ENCODE peak calls at places on chromosomes 13 and 19, in nine cellular contexts. T, P, Y, Q, N, O, J, M and B are unnamed samples.

GRCh38 chr19:31214086-31214485 is 135.2 kb downstream of the TSHZ3 start:
- DNase-seq in Q (peak), T (peak), P (peak), J (no peak), N (peak), O (no peak), Y (no peak), M (peak), B (peak)

GRCh38 chr13:79589605-79590511 is 108.9 kb downstream of the NDFIP2 start:
- DNase-seq in T (peak), Y (no peak), Q (peak), J (no peak), O (no peak), P (no peak), M (peak), N (no peak), B (peak)

GRCh38 chr13:111061338-111062045 is 53.6 kb upstream of the ARHGEF7 start:
- DNase-seq in J (no peak), Q (no peak), N (no peak), O (no peak), T (no peak), M (no peak), Y (no peak), P (no peak), B (no peak)

GRCh38 chr13:33110713-33111413 is 94.6 kb downstream of the KL start:
- DNase-seq in O (no peak), Y (no peak), P (no peak), T (no peak), Q (peak), J (peak), M (no peak), N (peak), B (no peak)

GRCh38 chr13:46682015-46682414 is 114.9 kb downstream of the ESD start:
- DNase-seq in T (no peak), Q (no peak), N (no peak), J (no peak), Y (no peak), M (no peak), O (no peak), P (no peak), B (no peak)

GRCh38 chr13:102742506-102742905 is 31.1 kb downstream of the TEX30 start:
- DNase-seq in J (no peak), M (no peak), Y (no peak), T (peak), P (no peak), N (no peak), O (no peak), Q (no peak), B (no peak)

GRCh38 chr19:46963093-46963734 is 56.4 kb upstream of the NPAS1 start:
- DNase-seq in M (no peak), J (no peak), Q (peak), O (no peak), P (no peak), N (peak), Y (no peak), T (no peak), B (peak)

GRCh38 chr13:103952183-103952582 is 886.0 kb upstream of the SLC10A2 start:
- DNase-seq in T (no peak), M (no peak), O (no peak), J (no peak), Q (peak), P (no peak), Y (no peak), N (no peak), B (peak)

GRCh38 chr13:38879278-38879677 is 111.4 kb downstream of the STOML3 start:
- DNase-seq in Y (no peak), N (no peak), M (no peak), Q (no peak), T (no peak), J (no peak), P (peak), O (no peak), B (no peak)

GRCh38 chr19:51552996-51553725 is 17.9 kb upstream of the ZNF175 start:
- DNase-seq in Q (peak), T (no peak), Y (peak), J (peak), N (peak), P (peak), M (peak), O (peak), B (peak)

GRCh38 chr19:43664008-43664407 is 6.0 kb downstream of the PLAUR start:
- DNase-seq in P (no peak), J (peak), Y (no peak), T (peak), M (no peak), N (no peak), O (no peak), Q (no peak), B (no peak)

GRCh38 chr13:49869514-49869913 is 66.6 kb downstream of the SPRYD7 start:
- DNase-seq in P (peak), M (no peak), N (peak), O (peak), Y (no peak), Q (peak), T (no peak), J (peak), B (peak)

GRCh38 chr13:36918246-36919060 is 1.6 kb downstream of the SMAD9 start:
- DNase-seq in O (peak), P (no peak), J (peak), Y (no peak), M (no peak), T (no peak), Q (peak), N (peak), B (no peak)

GRCh38 chr13:113552079-113552478 is 32.5 kb upstream of the TFDP1 start:
- DNase-seq in T (no peak), Y (no peak), N (no peak), O (no peak), J (no peak), Q (no peak), M (no peak), P (no peak), B (no peak)

GRCh38 chr19:51282335-51282734 is 29.1 kb upstream of the IGLON5 start:
- DNase-seq in T (no peak), N (no peak), Y (no peak), O (no peak), M (no peak), Q (no peak), P (no peak), J (no peak), B (no peak)

GRCh38 chr13:90709329-90709728 is 638.2 kb upstream of the MIR17HG start:
- DNase-seq in M (no peak), Y (no peak), Q (no peak), O (no peak), N (no peak), P (no peak), T (no peak), J (no peak), B (no peak)

GRCh38 chr13:80131204-80131603 is 209.7 kb downstream of the SPRY2 start:
- DNase-seq in T (no peak), J (no peak), M (peak), O (peak), Y (no peak), Q (peak), P (peak), N (peak), B (peak)

GRCh38 chr13:23020246-23020843 is 160.4 kb upstream of the SGCG start:
- DNase-seq in Y (peak), N (peak), Q (peak), J (peak), T (peak), P (peak), O (peak), M (peak), B (peak)

GRCh38 chr19:18089726-18090125 is 3.0 kb upstream of the IL12RB1 start:
- DNase-seq in O (no peak), N (no peak), T (no peak), P (no peak), J (no peak), Y (no peak), M (no peak), Q (no peak), B (no peak)

GRCh38 chr19:18086590-18087138 is at the start of gene IL12RB1:
- DNase-seq in Y (no peak), M (no peak), O (no peak), N (no peak), Q (no peak), J (peak), T (peak), P (no peak), B (no peak)

GRCh38 chr19:18085702-18086457 is 854 bp downstream of the IL12RB1 start:
- DNase-seq in J (no peak), Y (no peak), P (no peak), M (no peak), Q (no peak), N (no peak), T (no peak), O (no peak), B (no peak)

DNA sequence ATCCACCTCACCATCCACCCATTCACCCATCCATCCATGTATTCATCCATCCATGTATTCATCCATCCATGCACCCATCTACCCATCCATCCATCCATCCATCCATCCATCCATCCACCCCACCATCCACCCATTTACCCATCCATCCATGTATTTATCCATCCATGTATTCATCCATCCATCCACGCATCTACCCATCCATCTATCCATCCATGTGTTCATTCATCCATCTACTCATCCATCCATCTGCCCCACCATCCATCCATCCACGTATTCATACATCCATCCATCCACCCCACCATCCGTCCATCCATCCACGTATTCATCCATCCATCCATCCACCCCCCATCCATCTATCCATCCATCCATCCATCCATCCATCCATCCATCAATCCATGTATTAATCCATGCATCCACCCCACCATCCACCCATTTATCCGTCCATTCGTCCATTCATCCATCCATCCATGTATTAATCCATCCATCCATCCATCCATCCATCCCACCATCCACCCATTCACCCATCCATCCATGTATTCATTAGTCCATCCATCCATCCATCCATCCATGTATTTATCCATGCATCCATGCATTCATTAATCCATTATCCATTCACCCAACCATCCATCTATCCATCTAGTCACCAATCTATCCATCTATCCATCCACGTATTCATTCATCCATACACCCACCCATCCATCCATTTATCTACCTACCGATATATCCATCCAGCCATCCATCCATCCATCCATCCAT is 2.6 kb downstream of the IL12RB1 start:
- DNase-seq in Q (no peak), M (no peak), N (no peak), P (no peak), J (no peak), T (no peak), Y (no peak), O (no peak), B (no peak)
- H3K4me3 ChIP-seq in Q (no peak), M (no peak), N (no peak), P (no peak), J (no peak), T (no peak), Y (no peak), O (no peak), B (no peak)

GRCh38 chr13:98934243-98934642 is 43.6 kb downstream of the DOCK9 start:
- DNase-seq in Q (no peak), Y (no peak), M (no peak), T (no peak), O (no peak), N (no peak), J (no peak), P (no peak), B (no peak)
- H2AFZ ChIP-seq in Q (no peak), Y (no peak), M (no peak), T (no peak), O (no peak), N (no peak), J (no peak), P (no peak), B (no peak)

GRCh38 chr19:7554565-7554964 is 19.0 kb downstream of the PNPLA6 start:
- DNase-seq in M (no peak), N (no peak), Q (no peak), Y (no peak), O (no peak), J (no peak), P (no peak), T (no peak), B (no peak)
- H3K4me3 ChIP-seq in M (no peak), N (no peak), Q (no peak), Y (no peak), O (peak), J (no peak), P (no peak), T (no peak), B (no peak)

DNA sequence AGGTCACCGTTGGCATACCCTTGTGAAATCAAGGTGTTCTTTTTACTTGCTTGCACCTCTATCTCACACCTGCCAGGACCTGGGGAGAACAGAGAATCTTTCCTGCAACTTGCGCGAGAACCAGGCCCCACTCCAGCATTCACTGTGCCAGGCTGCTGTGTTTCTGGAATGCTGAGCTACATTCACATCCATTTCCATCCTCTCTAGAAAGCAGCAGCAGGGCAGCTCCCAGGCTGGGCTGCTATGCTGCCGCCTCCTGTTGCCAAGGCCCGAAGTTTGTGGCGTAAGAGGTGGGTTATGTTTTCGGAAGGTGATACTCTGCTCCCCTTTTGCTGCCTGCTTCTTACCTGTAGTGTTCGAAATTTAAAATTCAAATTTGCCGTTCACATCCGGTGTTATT is 464.1 kb downstream of the KLF5 start:
- DNase-seq in Q (no peak), N (no peak), T (no peak), O (peak), J (no peak), M (no peak), Y (no peak), P (no peak), B (no peak)
- H2AFZ ChIP-seq in Q (no peak), N (no peak), T (no peak), O (peak), J (no peak), M (no peak), Y (no peak), P (no peak), B (no peak)

GRCh38 chr19:4052114-4052992 is 14.3 kb downstream of the ZBTB7A start:
- DNase-seq in O (no peak), Q (peak), J (no peak), N (peak), M (peak), T (no peak), P (peak), Y (no peak), B (peak)
- H3K4me3 ChIP-seq in O (no peak), Q (peak), J (no peak), N (no peak), M (peak), T (no peak), P (no peak), Y (no peak), B (peak)

GRCh38 chr19:1748703-1749341 is 4.5 kb upstream of the ONECUT3 start:
- DNase-seq in Q (no peak), T (no peak), M (no peak), J (no peak), Y (no peak), P (no peak), O (no peak), N (no peak), B (no peak)
- H2AFZ ChIP-seq in Q (no peak), T (no peak), M (peak), J (no peak), Y (peak), P (peak), O (peak), N (no peak), B (peak)

GRCh38 chr13:29593605-29594297 is 1.7 kb downstream of the SLC7A1 start:
- DNase-seq in O (no peak), P (no peak), Y (no peak), M (no peak), Q (no peak), T (no peak), J (peak), N (no peak), B (no peak)
- H3K4me3 ChIP-seq in O (peak), P (no peak), Y (peak), M (peak), Q (peak), T (peak), J (peak), N (peak), B (peak)

GRCh38 chr19:18385359-18385674 is 641 bp upstream of the GDF15 start:
- DNase-seq in T (no peak), O (no peak), J (no peak), M (no peak), Y (no peak), P (no peak), Q (no peak), N (no peak), B (no peak)
- H2AFZ ChIP-seq in T (no peak), O (peak), J (no peak), M (peak), Y (peak), P (no peak), Q (no peak), N (no peak), B (peak)